ENCODE peak calls at places on chromosomes 11 and 22, in nine cellular contexts. F, G, P, Y, T, I, Q, K and L are unnamed samples.

GRCh38 chr11:95091663-95092062 is 2.0 kb downstream of the ENDOD1 start:
- DNase-seq in F (no peak), G (no peak), P (no peak), Y (no peak), T (no peak), I (no peak), Q (no peak), K (no peak), L (no peak)

GRCh38 chr11:10351768-10352641 is 47.1 kb downstream of the ADM start:
- DNase-seq in F (no peak), G (peak; percentile 93), P (peak; percentile 72), Y (peak; percentile 99), T (peak; percentile 38), I (no peak), Q (peak; percentile 94), K (no peak), L (peak; percentile 79)

GRCh38 chr11:122140535-122140934 is 24.5 kb upstream of the BLID start:
- DNase-seq in F (no peak), G (peak; percentile 83), P (peak; percentile 93), Y (no peak), T (no peak), I (no peak), Q (no peak), K (no peak), L (no peak)

GRCh38 chr22:38416621-38417251 is 38.3 kb downstream of the KCNJ4 start:
- DNase-seq in F (no peak), G (no peak), P (no peak), Y (no peak), T (no peak), I (no peak), Q (no peak), K (no peak), L (peak; percentile 2)

GRCh38 chr22:16717699-16718558 is 107.3 kb downstream of the XKR3 start:
- DNase-seq in F (no peak), G (peak; percentile 0), P (no peak), Y (peak; percentile 59), T (no peak), I (no peak), Q (no peak), K (no peak), L (no peak)

GRCh38 chr11:46916669-46917108 is 1.7 kb downstream of the LRP4 start:
- DNase-seq in F (no peak), G (peak; percentile 88), P (no peak), Y (peak; percentile 89), T (peak; percentile 81), I (no peak), Q (peak; percentile 85), K (no peak), L (peak; percentile 77)

GRCh38 chr11:116644948-116645305 is 127.9 kb downstream of the BUD13 start:
- DNase-seq in F (no peak), G (no peak), P (no peak), Y (peak; percentile 66), T (no peak), I (no peak), Q (peak; percentile 26), K (no peak), L (no peak)

GRCh38 chr22:47198801-47199251 is 436.4 kb downstream of the TBC1D22A start:
- DNase-seq in F (no peak), G (no peak), P (no peak), Y (no peak), T (peak; percentile 27), I (no peak), Q (no peak), K (no peak), L (no peak)

GRCh38 chr11:71286701-71287643 is 34.6 kb upstream of the SHANK2 start:
- DNase-seq in F (no peak), G (peak; percentile 98), P (peak; percentile 57), Y (no peak), T (peak; percentile 61), I (no peak), Q (no peak), K (no peak), L (no peak)

GRCh38 chr11:10742460-10743208 is 8.4 kb upstream of the CTR9 start:
- DNase-seq in F (no peak), G (peak; percentile 87), P (peak; percentile 85), Y (no peak), T (peak; percentile 57), I (no peak), Q (no peak), K (no peak), L (peak; percentile 31)

GRCh38 chr22:20875296-20875695 is 16.5 kb downstream of the SNAP29 start:
- DNase-seq in F (no peak), G (no peak), P (no peak), Y (no peak), T (no peak), I (no peak), Q (no peak), K (no peak), L (no peak)

GRCh38 chr11:14882196-14882595 is 9.8 kb downstream of the CYP2R1 start:
- DNase-seq in F (no peak), G (no peak), P (no peak), Y (no peak), T (no peak), I (no peak), Q (no peak), K (no peak), L (no peak)

GRCh38 chr11:100684101-100685065 is 2.7 kb upstream of the ARHGAP42 start:
- DNase-seq in F (peak; percentile 12), G (peak; percentile 23), P (peak; percentile 78), Y (no peak), T (no peak), I (no peak), Q (no peak), K (peak; percentile 42), L (no peak)

GRCh38 chr11:63880031-63880841 is 36.7 kb downstream of the RCOR2 start:
- DNase-seq in F (no peak), G (peak; percentile 82), P (no peak), Y (no peak), T (no peak), I (no peak), Q (peak; percentile 28), K (no peak), L (no peak)

DNA sequence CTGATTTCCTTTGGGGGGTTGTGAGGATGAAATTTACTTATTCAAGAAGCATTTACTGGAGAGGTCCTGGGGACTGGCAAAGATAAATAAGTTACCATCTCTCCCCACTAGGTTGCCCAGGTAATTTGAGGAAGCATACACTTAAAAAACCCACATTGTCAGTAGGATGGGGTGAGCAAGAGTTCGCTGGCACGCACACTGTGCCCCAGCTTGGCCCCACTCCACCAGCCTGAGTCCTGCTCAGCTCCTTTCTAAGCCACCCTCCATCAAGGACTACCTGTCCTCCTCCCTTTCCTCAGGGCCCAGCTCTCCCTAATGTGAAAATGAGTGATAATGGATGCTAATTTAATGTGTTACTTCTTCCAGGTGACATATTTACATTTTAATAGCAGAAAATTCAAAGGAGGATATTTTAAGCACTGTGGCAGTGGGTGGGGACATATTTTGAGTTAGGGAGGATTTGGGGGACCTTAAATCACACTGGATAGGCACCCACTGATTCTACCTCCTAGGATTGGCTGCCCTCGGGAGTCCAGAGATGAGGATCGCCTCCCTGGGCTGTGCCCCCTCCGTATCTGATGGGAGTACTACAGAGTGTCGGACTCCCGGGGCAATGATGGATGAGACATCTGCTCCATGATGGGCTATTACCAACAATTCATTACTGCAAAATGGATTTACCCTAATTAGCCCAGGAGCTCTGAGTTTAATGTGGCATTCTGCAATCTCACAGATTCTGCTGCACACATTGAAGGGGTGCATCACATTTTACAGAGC is 216.7 kb upstream of the PLET1 start:
- DNase-seq in F (no peak), G (no peak), P (peak; percentile 23), Y (no peak), T (peak; percentile 52), I (no peak), Q (no peak), K (no peak), L (no peak)
- TF ChIP-seq EZH2phosphoT487 in F (no peak), G (no peak), P (no peak), Y (no peak), T (no peak), I (no peak), Q (no peak), K (no peak), L (no peak)

GRCh38 chr11:77086521-77087472 is 15.8 kb upstream of the OMP start:
- DNase-seq in F (no peak), G (no peak), P (no peak), Y (no peak), T (no peak), I (no peak), Q (no peak), K (no peak), L (peak; percentile 75)
- TF ChIP-seq EZH2phosphoT487 in F (no peak), G (no peak), P (no peak), Y (no peak), T (no peak), I (no peak), Q (no peak), K (no peak), L (no peak)

GRCh38 chr11:57154718-57155117 is 27.0 kb upstream of the LRRC55 start:
- DNase-seq in F (no peak), G (no peak), P (no peak), Y (no peak), T (no peak), I (no peak), Q (no peak), K (no peak), L (no peak)

GRCh38 chr11:57146301-57146700 is 35.5 kb upstream of the LRRC55 start:
- DNase-seq in F (no peak), G (no peak), P (no peak), Y (no peak), T (no peak), I (no peak), Q (no peak), K (no peak), L (no peak)

GRCh38 chr11:57153448-57153847 is 28.3 kb upstream of the LRRC55 start:
- DNase-seq in F (no peak), G (no peak), P (no peak), Y (no peak), T (no peak), I (no peak), Q (no peak), K (no peak), L (no peak)

GRCh38 chr11:57152134-57152533 is 29.6 kb upstream of the LRRC55 start:
- DNase-seq in F (no peak), G (no peak), P (no peak), Y (no peak), T (no peak), I (no peak), Q (no peak), K (no peak), L (no peak)

GRCh38 chr11:57150454-57150917 is 31.3 kb upstream of the LRRC55 start:
- DNase-seq in F (no peak), G (peak; percentile 30), P (no peak), Y (no peak), T (peak; percentile 41), I (no peak), Q (no peak), K (no peak), L (peak; percentile 35)
- TF ChIP-seq EZH2phosphoT487 in F (no peak), G (no peak), P (no peak), Y (no peak), T (no peak), I (no peak), Q (no peak), K (no peak), L (no peak)

DNA sequence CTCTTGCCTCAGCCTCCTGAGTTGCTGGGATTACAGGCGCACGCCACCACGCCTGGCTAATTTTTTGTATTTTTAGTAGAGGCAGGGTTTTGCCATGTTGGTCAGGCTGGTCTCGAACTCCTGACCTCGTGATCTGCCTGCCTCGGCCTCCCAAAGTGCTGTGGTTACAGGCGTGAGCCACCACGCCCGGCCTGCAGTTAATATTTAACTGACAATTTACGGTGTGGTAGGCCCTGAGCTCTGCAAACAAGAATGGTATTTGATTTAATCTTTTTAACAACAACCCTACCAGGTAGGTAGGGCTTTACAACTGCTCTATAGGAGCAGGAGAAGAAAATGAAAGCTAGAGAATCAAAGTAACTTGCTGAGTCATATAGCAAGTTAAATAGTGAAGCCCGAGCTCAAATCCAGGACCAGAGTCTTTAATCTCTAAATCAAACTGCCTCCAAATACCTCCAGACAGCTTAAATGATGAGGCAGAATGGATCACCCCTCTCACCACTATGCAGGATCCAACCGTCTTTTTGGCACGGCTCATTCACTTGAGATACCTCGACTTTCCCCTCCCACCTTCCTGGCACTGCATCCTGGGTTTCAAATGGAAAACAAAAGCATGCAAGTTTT is 9.4 kb downstream of the UEVLD start:
- DNase-seq in F (no peak), G (no peak), P (peak; percentile 82), Y (peak; percentile 38), T (no peak), I (no peak), Q (no peak), K (no peak), L (peak; percentile 63)
- TF ChIP-seq EZH2phosphoT487 in F (no peak), G (no peak), P (no peak), Y (no peak), T (no peak), I (no peak), Q (no peak), K (no peak), L (no peak)